ENCODE peak calls at places on chromosome 1, in seven cellular contexts. X, U, Q, L, O, N and W are unnamed samples.

GRCh38 chr1:228098323-228098931 is 4.7 kb downstream of the C1orf35 start:
- DNase-seq in X (no peak), U (peak), Q (no peak), L (no peak), O (no peak), N (no peak), W (no peak)

GRCh38 chr1:168301664-168302320 is 21.1 kb downstream of the TBX19 start:
- DNase-seq in X (peak), U (no peak), Q (peak), L (peak), O (no peak), N (peak), W (peak)

GRCh38 chr1:204624631-204625216 is 60.8 kb downstream of the LRRN2 start:
- DNase-seq in X (no peak), U (no peak), Q (no peak), L (no peak), O (no peak), N (no peak), W (peak)

GRCh38 chr1:208207388-208208131 is 36.6 kb downstream of the PLXNA2 start:
- DNase-seq in X (peak), U (no peak), Q (no peak), L (no peak), O (no peak), N (peak), W (peak)

GRCh38 chr1:3930696-3931309 is 30.7 kb upstream of the C1orf174 start:
- DNase-seq in X (no peak), U (no peak), Q (no peak), L (no peak), O (no peak), N (no peak), W (peak)

GRCh38 chr1:153789478-153790148 is 14.4 kb downstream of the SLC27A3 start:
- DNase-seq in X (no peak), U (peak), Q (no peak), L (no peak), O (no peak), N (no peak), W (no peak)

GRCh38 chr1:238647877-238648276 is 738.5 kb upstream of the CHRM3 start:
- DNase-seq in X (peak), U (peak), Q (peak), L (peak), O (peak), N (peak), W (peak)

GRCh38 chr1:17429183-17429582 is 10.3 kb downstream of the RCC2 start:
- DNase-seq in X (no peak), U (no peak), Q (no peak), L (no peak), O (no peak), N (no peak), W (no peak)

GRCh38 chr1:185054365-185055060 is 9.2 kb downstream of the RNF2 start:
- DNase-seq in X (no peak), U (peak), Q (no peak), L (peak), O (no peak), N (no peak), W (no peak)

GRCh38 chr1:210855440-210855839 is 278.5 kb downstream of the KCNH1 start:
- DNase-seq in X (no peak), U (no peak), Q (peak), L (no peak), O (no peak), N (no peak), W (peak)

GRCh38 chr1:64133036-64133435 is 70.4 kb upstream of the UBE2U start:
- DNase-seq in X (peak), U (no peak), Q (no peak), L (peak), O (no peak), N (peak), W (no peak)

GRCh38 chr1:177334276-177334675 is 163.5 kb downstream of the BRINP2 start:
- DNase-seq in X (no peak), U (no peak), Q (no peak), L (peak), O (no peak), N (peak), W (peak)
- H2BK120ac ChIP-seq in X (no peak), U (no peak), Q (no peak), L (no peak), O (no peak), N (no peak), W (no peak)

DNA sequence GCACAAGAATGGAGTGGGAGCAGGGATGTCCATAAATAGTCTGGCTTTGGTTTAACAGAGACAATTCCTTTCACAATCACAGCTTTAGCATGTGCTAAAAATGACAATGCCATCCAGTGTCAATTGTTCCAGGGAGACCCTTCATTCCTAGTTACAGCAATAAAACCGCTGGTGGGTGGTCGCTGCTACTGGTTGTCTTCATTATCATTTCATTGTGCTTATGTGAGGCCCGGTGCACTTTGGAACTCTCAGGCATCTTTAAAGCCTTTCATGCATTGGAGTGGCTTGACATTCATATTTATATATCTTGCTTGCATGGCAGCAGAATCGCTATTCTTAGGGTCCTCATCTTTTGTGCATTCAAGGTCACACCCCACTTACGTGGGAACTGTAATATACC is 110.0 kb downstream of the ZBTB18 start:
- DNase-seq in X (no peak), U (no peak), Q (no peak), L (no peak), O (no peak), N (no peak), W (no peak)
- H2BK120ac ChIP-seq in X (no peak), U (no peak), Q (no peak), L (no peak), O (no peak), N (no peak), W (no peak)

DNA sequence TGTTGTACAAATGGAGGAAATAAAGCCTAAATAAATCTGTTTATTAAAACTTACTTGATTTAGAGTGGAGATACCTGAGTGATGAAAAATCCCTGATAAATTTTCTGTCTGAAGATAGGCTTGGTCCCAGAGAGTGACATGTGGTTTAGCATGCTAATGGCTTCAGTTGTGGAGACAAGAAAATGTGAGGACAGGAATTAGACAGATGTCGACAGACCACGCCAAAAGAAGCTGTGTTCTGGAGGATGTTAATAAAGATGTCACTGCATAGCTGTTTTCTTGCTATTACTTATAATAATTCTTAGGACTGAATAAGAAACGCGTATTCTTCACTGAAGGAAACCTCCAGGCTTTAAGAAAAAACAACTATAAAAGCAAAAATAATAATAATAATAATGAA is 154.9 kb downstream of the OLFM3 start:
- DNase-seq in X (no peak), U (no peak), Q (no peak), L (no peak), O (no peak), N (no peak), W (no peak)
- H2BK120ac ChIP-seq in X (no peak), U (no peak), Q (no peak), L (no peak), O (no peak), N (no peak), W (no peak)

GRCh38 chr1:226443033-226443432 is 35.1 kb upstream of the PARP1 start:
- DNase-seq in X (no peak), U (no peak), Q (no peak), L (no peak), O (no peak), N (no peak), W (no peak)

GRCh38 chr1:226438007-226438406 is 30.1 kb upstream of the PARP1 start:
- DNase-seq in X (no peak), U (no peak), Q (no peak), L (no peak), O (no peak), N (peak), W (no peak)

GRCh38 chr1:226443439-226443838 is 35.5 kb upstream of the PARP1 start:
- DNase-seq in X (peak), U (no peak), Q (no peak), L (no peak), O (no peak), N (peak), W (no peak)

GRCh38 chr1:226441629-226442028 is 33.7 kb upstream of the PARP1 start:
- DNase-seq in X (no peak), U (peak), Q (no peak), L (no peak), O (no peak), N (no peak), W (peak)

GRCh38 chr1:226440512-226440911 is 32.6 kb upstream of the PARP1 start:
- DNase-seq in X (no peak), U (no peak), Q (no peak), L (no peak), O (no peak), N (no peak), W (no peak)
- H2BK120ac ChIP-seq in X (no peak), U (no peak), Q (no peak), L (no peak), O (no peak), N (no peak), W (no peak)

GRCh38 chr1:85047472-85048295 is 616 bp downstream of the MCOLN3 start:
- DNase-seq in X (no peak), U (peak), Q (no peak), L (no peak), O (no peak), N (peak), W (peak)

GRCh38 chr1:85042413-85042812 is 5.9 kb downstream of the MCOLN3 start:
- DNase-seq in X (no peak), U (no peak), Q (no peak), L (no peak), O (no peak), N (no peak), W (no peak)

GRCh38 chr1:85047144-85047471 is 1.2 kb downstream of the MCOLN3 start:
- DNase-seq in X (no peak), U (no peak), Q (no peak), L (no peak), O (no peak), N (no peak), W (no peak)

GRCh38 chr1:85041793-85042192 is 6.5 kb downstream of the MCOLN3 start:
- DNase-seq in X (no peak), U (no peak), Q (no peak), L (no peak), O (no peak), N (no peak), W (no peak)
- H2BK120ac ChIP-seq in X (no peak), U (no peak), Q (no peak), L (no peak), O (no peak), N (no peak), W (no peak)